ENCODE peak calls at places on chromosomes 2 and 18, in five cellular contexts. One of them, this sample, is unnamed.

GRCh38 chr2:236980961-236981360 is 104.7 kb upstream of the COPS8 start:
- DNase-seq in GM12865: no peak
- DNase-seq in choroid plexus epithelial cell: no peak
- DNase-seq in astrocyte of the spinal cord: no peak
- DNase-seq in retinal pigment epithelial cell: no peak
- DNase-seq in this sample: no peak

GRCh38 chr2:25286025-25286400 is 55.7 kb downstream of the DNMT3A start:
- DNase-seq in GM12865: peak; percentile 73
- DNase-seq in choroid plexus epithelial cell: peak; percentile 21
- DNase-seq in astrocyte of the spinal cord: no peak
- DNase-seq in retinal pigment epithelial cell: no peak
- DNase-seq in this sample: no peak

GRCh38 chr2:209600257-209601180 is 171.1 kb upstream of the UNC80 start:
- DNase-seq in GM12865: no peak
- DNase-seq in choroid plexus epithelial cell: no peak
- DNase-seq in astrocyte of the spinal cord: no peak
- DNase-seq in retinal pigment epithelial cell: no peak
- DNase-seq in this sample: no peak

GRCh38 chr2:195937173-195937572 is 131.5 kb downstream of the DNAH7 start:
- DNase-seq in GM12865: no peak
- DNase-seq in choroid plexus epithelial cell: no peak
- DNase-seq in astrocyte of the spinal cord: no peak
- DNase-seq in retinal pigment epithelial cell: no peak
- DNase-seq in this sample: no peak

GRCh38 chr2:126100956-126101355 is 555.0 kb upstream of the GYPC start:
- DNase-seq in GM12865: no peak
- DNase-seq in choroid plexus epithelial cell: no peak
- DNase-seq in astrocyte of the spinal cord: no peak
- DNase-seq in retinal pigment epithelial cell: no peak
- DNase-seq in this sample: no peak

GRCh38 chr2:198273670-198274069 is 469.3 kb downstream of the PLCL1 start:
- DNase-seq in GM12865: no peak
- DNase-seq in choroid plexus epithelial cell: no peak
- DNase-seq in astrocyte of the spinal cord: no peak
- DNase-seq in retinal pigment epithelial cell: no peak
- DNase-seq in this sample: peak; percentile 42

GRCh38 chr18:49531678-49532153 is 30.1 kb upstream of the LIPG start:
- DNase-seq in GM12865: peak; percentile 59
- DNase-seq in choroid plexus epithelial cell: peak; percentile 65
- DNase-seq in astrocyte of the spinal cord: no peak
- DNase-seq in retinal pigment epithelial cell: no peak
- DNase-seq in this sample: no peak

GRCh38 chr2:85131116-85131515 is 2.1 kb upstream of the TCF7L1 start:
- DNase-seq in GM12865: peak; percentile 17
- DNase-seq in choroid plexus epithelial cell: peak; percentile 59
- DNase-seq in astrocyte of the spinal cord: peak; percentile 27
- DNase-seq in retinal pigment epithelial cell: no peak
- DNase-seq in this sample: peak; percentile 59

GRCh38 chr2:58834404-58834803 is 593.3 kb upstream of the FANCL start:
- DNase-seq in GM12865: peak; percentile 17
- DNase-seq in choroid plexus epithelial cell: peak; percentile 49
- DNase-seq in astrocyte of the spinal cord: peak; percentile 34
- DNase-seq in retinal pigment epithelial cell: peak; percentile 2
- DNase-seq in this sample: peak; percentile 9

GRCh38 chr2:2674836-2675235 is 343.8 kb upstream of the MYT1L start:
- DNase-seq in GM12865: no peak
- DNase-seq in choroid plexus epithelial cell: no peak
- DNase-seq in astrocyte of the spinal cord: no peak
- DNase-seq in retinal pigment epithelial cell: no peak
- DNase-seq in this sample: no peak

GRCh38 chr2:174340400-174341300 is 5.9 kb downstream of the SP9 start:
- DNase-seq in GM12865: no peak
- DNase-seq in choroid plexus epithelial cell: no peak
- DNase-seq in astrocyte of the spinal cord: no peak
- DNase-seq in retinal pigment epithelial cell: no peak
- DNase-seq in this sample: no peak

GRCh38 chr2:65057391-65058052 is 1.3 kb downstream of the CEP68 start:
- DNase-seq in GM12865: peak; percentile 82
- DNase-seq in choroid plexus epithelial cell: peak; percentile 56
- DNase-seq in astrocyte of the spinal cord: peak; percentile 50
- DNase-seq in retinal pigment epithelial cell: no peak
- DNase-seq in this sample: peak; percentile 48

GRCh38 chr18:55494899-55495298 is 93.1 kb downstream of the TCF4 start:
- DNase-seq in GM12865: no peak
- DNase-seq in choroid plexus epithelial cell: no peak
- DNase-seq in astrocyte of the spinal cord: peak; percentile 76
- DNase-seq in retinal pigment epithelial cell: no peak
- DNase-seq in this sample: peak; percentile 42

GRCh38 chr2:18093196-18093595 is 214.7 kb downstream of the KCNS3 start:
- DNase-seq in GM12865: no peak
- DNase-seq in choroid plexus epithelial cell: no peak
- DNase-seq in astrocyte of the spinal cord: no peak
- DNase-seq in retinal pigment epithelial cell: no peak
- DNase-seq in this sample: no peak

GRCh38 chr2:118177932-118178331 is 89.7 kb downstream of the INSIG2 start:
- DNase-seq in GM12865: no peak
- DNase-seq in choroid plexus epithelial cell: peak; percentile 5
- DNase-seq in astrocyte of the spinal cord: no peak
- DNase-seq in retinal pigment epithelial cell: no peak
- DNase-seq in this sample: no peak

GRCh38 chr2:98253461-98254073 is 92.7 kb upstream of the CNGA3 start:
- DNase-seq in GM12865: no peak
- DNase-seq in choroid plexus epithelial cell: peak; percentile 7
- DNase-seq in astrocyte of the spinal cord: peak; percentile 10
- DNase-seq in retinal pigment epithelial cell: no peak
- DNase-seq in this sample: peak; percentile 92

GRCh38 chr2:187617925-187618324 is 63.7 kb upstream of the TFPI start:
- DNase-seq in GM12865: no peak
- DNase-seq in choroid plexus epithelial cell: no peak
- DNase-seq in astrocyte of the spinal cord: no peak
- DNase-seq in retinal pigment epithelial cell: no peak
- DNase-seq in this sample: no peak

GRCh38 chr18:79404567-79404910 is 8.8 kb downstream of the NFATC1 start:
- DNase-seq in GM12865: no peak
- DNase-seq in choroid plexus epithelial cell: no peak
- DNase-seq in astrocyte of the spinal cord: no peak
- DNase-seq in retinal pigment epithelial cell: no peak
- DNase-seq in this sample: no peak

GRCh38 chr2:20506281-20506685 is 59.4 kb downstream of the RHOB start:
- DNase-seq in GM12865: no peak
- DNase-seq in choroid plexus epithelial cell: peak; percentile 79
- DNase-seq in astrocyte of the spinal cord: peak; percentile 60
- DNase-seq in retinal pigment epithelial cell: no peak
- DNase-seq in this sample: peak; percentile 54

GRCh38 chr2:20661028-20661980 is 5.6 kb upstream of the GDF7 start:
- DNase-seq in GM12865: peak; percentile 81
- DNase-seq in choroid plexus epithelial cell: peak; percentile 87
- DNase-seq in astrocyte of the spinal cord: peak; percentile 78
- DNase-seq in retinal pigment epithelial cell: peak; percentile 20
- DNase-seq in this sample: peak; percentile 85

GRCh38 chr2:33215983-33216382 is 260.5 kb upstream of the RASGRP3 start:
- DNase-seq in GM12865: no peak
- DNase-seq in choroid plexus epithelial cell: no peak
- DNase-seq in astrocyte of the spinal cord: no peak
- DNase-seq in retinal pigment epithelial cell: no peak
- DNase-seq in this sample: no peak

GRCh38 chr2:163644238-163644637 is 91.6 kb downstream of the FIGN start:
- DNase-seq in GM12865: no peak
- DNase-seq in choroid plexus epithelial cell: no peak
- DNase-seq in astrocyte of the spinal cord: no peak
- DNase-seq in retinal pigment epithelial cell: no peak
- DNase-seq in this sample: no peak
- TF ChIP-seq CTCF in GM12865: no peak
- TF ChIP-seq CTCF in choroid plexus epithelial cell: no peak
- TF ChIP-seq CTCF in astrocyte of the spinal cord: no peak
- TF ChIP-seq CTCF in retinal pigment epithelial cell: no peak
- TF ChIP-seq CTCF in this sample: peak; percentile 5

GRCh38 chr18:23838233-23838632 is 149.0 kb downstream of the LAMA3 start:
- DNase-seq in GM12865: no peak
- DNase-seq in choroid plexus epithelial cell: no peak
- DNase-seq in astrocyte of the spinal cord: no peak
- DNase-seq in retinal pigment epithelial cell: no peak
- DNase-seq in this sample: no peak
- H3K4me3 ChIP-seq in GM12865: no peak overlapping the region
- H3K4me3 ChIP-seq in choroid plexus epithelial cell: no peak overlapping the region
- H3K4me3 ChIP-seq in astrocyte of the spinal cord: no peak overlapping the region
- H3K4me3 ChIP-seq in retinal pigment epithelial cell: no peak overlapping the region
- H3K4me3 ChIP-seq in this sample: no peak overlapping the region

GRCh38 chr2:219229375-219230200 is at the start of the genes ANKZF1 and ATG9A:
- DNase-seq in GM12865: peak; percentile 98
- DNase-seq in choroid plexus epithelial cell: peak; percentile 99
- DNase-seq in astrocyte of the spinal cord: peak; percentile 99
- DNase-seq in retinal pigment epithelial cell: peak; percentile 97
- DNase-seq in this sample: peak; percentile 97
- TF ChIP-seq CTCF in GM12865: no peak
- TF ChIP-seq CTCF in choroid plexus epithelial cell: no peak
- TF ChIP-seq CTCF in astrocyte of the spinal cord: no peak
- TF ChIP-seq CTCF in retinal pigment epithelial cell: no peak
- TF ChIP-seq CTCF in this sample: no peak

GRCh38 chr18:3597159-3597977 is 147.4 kb downstream of the TGIF1 start:
- DNase-seq in GM12865: no peak
- DNase-seq in choroid plexus epithelial cell: peak; percentile 23
- DNase-seq in astrocyte of the spinal cord: no peak
- DNase-seq in retinal pigment epithelial cell: no peak
- DNase-seq in this sample: no peak

GRCh38 chr18:3593904-3594759 is 144.2 kb downstream of the TGIF1 start:
- DNase-seq in GM12865: peak; percentile 92
- DNase-seq in choroid plexus epithelial cell: peak; percentile 99
- DNase-seq in astrocyte of the spinal cord: peak; percentile 99
- DNase-seq in retinal pigment epithelial cell: peak; percentile 95
- DNase-seq in this sample: peak; percentile 99

GRCh38 chr18:3594760-3595241 is 144.8 kb downstream of the TGIF1 start:
- DNase-seq in GM12865: no peak
- DNase-seq in choroid plexus epithelial cell: peak; percentile 44
- DNase-seq in astrocyte of the spinal cord: peak; percentile 58
- DNase-seq in retinal pigment epithelial cell: no peak
- DNase-seq in this sample: peak; percentile 81

GRCh38 chr18:3595282-3596273 is 145.6 kb downstream of the TGIF1 start:
- DNase-seq in GM12865: peak; percentile 82
- DNase-seq in choroid plexus epithelial cell: peak; percentile 95
- DNase-seq in astrocyte of the spinal cord: peak; percentile 95
- DNase-seq in retinal pigment epithelial cell: peak; percentile 99
- DNase-seq in this sample: peak; percentile 98

DNA sequence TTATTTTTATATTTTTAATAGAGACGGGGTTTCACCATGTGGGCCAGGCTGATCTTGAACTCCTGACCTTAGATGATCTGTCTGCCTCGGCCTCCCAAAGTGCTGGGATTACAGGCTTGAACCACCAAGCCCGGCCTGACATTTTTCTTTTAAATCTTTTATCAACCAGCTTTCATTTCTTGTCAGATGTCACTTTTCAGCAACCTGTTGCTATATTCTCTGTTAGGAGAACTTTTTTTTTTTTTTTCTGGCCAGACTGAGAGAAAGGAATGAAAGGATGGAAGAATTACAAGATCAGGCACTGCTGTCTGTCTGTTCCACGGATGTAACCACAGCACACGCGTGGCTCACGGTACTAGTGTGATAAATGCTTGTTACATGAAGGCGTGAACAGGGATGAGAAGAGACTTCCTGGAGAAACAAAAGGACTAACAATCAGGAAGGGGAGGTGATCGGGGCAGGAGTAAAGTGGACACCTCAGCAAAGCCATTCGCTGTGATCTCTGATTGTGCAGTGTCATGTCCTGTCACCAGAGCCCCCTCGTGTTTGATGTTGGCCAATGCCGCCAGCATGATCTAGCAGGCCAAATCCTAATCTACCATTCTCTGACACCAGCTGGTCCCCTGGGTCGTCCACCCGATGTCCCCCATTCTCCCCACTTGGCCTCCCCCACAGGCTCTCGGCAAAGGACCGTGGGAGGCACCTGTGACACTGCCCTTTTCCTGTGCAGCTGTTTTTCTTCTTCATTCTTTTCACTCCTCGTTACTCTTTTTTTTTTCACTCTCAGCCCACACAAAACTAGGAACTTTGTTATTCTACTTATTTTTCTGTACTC is 146.6 kb downstream of the TGIF1 start:
- DNase-seq in GM12865: peak; percentile 81
- DNase-seq in choroid plexus epithelial cell: peak; percentile 36
- DNase-seq in astrocyte of the spinal cord: peak; percentile 36
- DNase-seq in retinal pigment epithelial cell: no peak
- DNase-seq in this sample: no peak
- H3K4me3 ChIP-seq in GM12865: peak overlapping the region; percentile 57
- H3K4me3 ChIP-seq in choroid plexus epithelial cell: no peak overlapping the region
- H3K4me3 ChIP-seq in astrocyte of the spinal cord: no peak overlapping the region
- H3K4me3 ChIP-seq in retinal pigment epithelial cell: peak overlapping the region; percentile 17
- H3K4me3 ChIP-seq in this sample: peak overlapping the region; percentile 57

GRCh38 chr18:3468066-3468705 is 18.2 kb downstream of the TGIF1 start:
- DNase-seq in GM12865: no peak
- DNase-seq in choroid plexus epithelial cell: no peak
- DNase-seq in astrocyte of the spinal cord: no peak
- DNase-seq in retinal pigment epithelial cell: no peak
- DNase-seq in this sample: no peak
- TF ChIP-seq CTCF in GM12865: no peak
- TF ChIP-seq CTCF in choroid plexus epithelial cell: peak; percentile 24
- TF ChIP-seq CTCF in astrocyte of the spinal cord: no peak
- TF ChIP-seq CTCF in retinal pigment epithelial cell: peak; percentile 13
- TF ChIP-seq CTCF in this sample: no peak

GRCh38 chr2:27071990-27072830 is 756 bp upstream of the OST4 start:
- DNase-seq in GM12865: peak; percentile 69
- DNase-seq in choroid plexus epithelial cell: peak; percentile 74
- DNase-seq in astrocyte of the spinal cord: peak; percentile 87
- DNase-seq in retinal pigment epithelial cell: no peak
- DNase-seq in this sample: peak; percentile 85

GRCh38 chr2:27071277-27071989 is at the start of gene OST4:
- DNase-seq in GM12865: peak; percentile 96
- DNase-seq in choroid plexus epithelial cell: peak; percentile 93
- DNase-seq in astrocyte of the spinal cord: peak; percentile 94
- DNase-seq in retinal pigment epithelial cell: peak; percentile 44
- DNase-seq in this sample: peak; percentile 90

GRCh38 chr2:27070653-27071276 is 689 bp downstream of the OST4 start:
- DNase-seq in GM12865: no peak
- DNase-seq in choroid plexus epithelial cell: no peak
- DNase-seq in astrocyte of the spinal cord: no peak
- DNase-seq in retinal pigment epithelial cell: no peak
- DNase-seq in this sample: no peak

GRCh38 chr2:27069436-27069835 is 2.0 kb downstream of the OST4 start:
- DNase-seq in GM12865: no peak
- DNase-seq in choroid plexus epithelial cell: no peak
- DNase-seq in astrocyte of the spinal cord: no peak
- DNase-seq in retinal pigment epithelial cell: no peak
- DNase-seq in this sample: no peak

GRCh38 chr2:27069961-27070618 is 1.4 kb downstream of the OST4 start:
- DNase-seq in GM12865: no peak
- DNase-seq in choroid plexus epithelial cell: no peak
- DNase-seq in astrocyte of the spinal cord: no peak
- DNase-seq in retinal pigment epithelial cell: no peak
- DNase-seq in this sample: no peak
- H3K4me3 ChIP-seq in GM12865: peak overlapping the region; percentile 70
- H3K4me3 ChIP-seq in choroid plexus epithelial cell: peak overlapping the region; percentile 98
- H3K4me3 ChIP-seq in astrocyte of the spinal cord: peak overlapping the region; percentile 99
- H3K4me3 ChIP-seq in retinal pigment epithelial cell: peak overlapping the region; percentile 94
- H3K4me3 ChIP-seq in this sample: peak overlapping the region; percentile 98